ENCODE peak calls at places on chromosomes 13 and 19, in six cellular contexts. D is tibial nerve; L is breast epithelium; V is uterus; N is CD8-positive, alpha-beta memory T cell; E is RWPE1. I is an unnamed sample.

GRCh38 chr13:45700971-45701900 is 884 bp upstream of the CBY2 start:
- DNase-seq in D (no peak), L (no peak), V (no peak), N (no peak), E (no peak), I (no peak)

GRCh38 chr13:50715402-50716146 is 127.9 kb downstream of the DLEU7 start:
- DNase-seq in D (no peak), L (no peak), V (no peak), N (no peak), E (no peak), I (no peak)

GRCh38 chr19:14059652-14060155 is 2.2 kb downstream of the PALM3 start:
- DNase-seq in D (no peak), L (no peak), V (no peak), N (no peak), E (no peak), I (no peak)

GRCh38 chr13:114161028-114161556 is 18.0 kb upstream of the CFAP97D2 start:
- DNase-seq in D (no peak), L (no peak), V (no peak), N (no peak), E (no peak), I (no peak)

GRCh38 chr13:97539651-97540230 is 105.8 kb downstream of the RAP2A start:
- DNase-seq in D (no peak), L (no peak), V (no peak), N (no peak), E (peak), I (no peak)

GRCh38 chr13:81760316-81760715 is 1419.4 kb upstream of the SPRY2 start:
- DNase-seq in D (no peak), L (no peak), V (no peak), N (no peak), E (no peak), I (no peak)

GRCh38 chr13:76481738-76482137 is 404.5 kb downstream of the KCTD12 start:
- DNase-seq in D (no peak), L (no peak), V (no peak), N (no peak), E (no peak), I (no peak)

GRCh38 chr13:23828866-23829265 is 60.3 kb downstream of the MIPEP start:
- DNase-seq in D (no peak), L (no peak), V (no peak), N (no peak), E (no peak), I (no peak)

GRCh38 chr13:34803756-34804155 is 138.3 kb upstream of the NBEA start:
- DNase-seq in D (no peak), L (no peak), V (no peak), N (no peak), E (no peak), I (no peak)

GRCh38 chr19:45999653-46000121 is 4.4 kb downstream of the CCDC61 start:
- DNase-seq in D (no peak), L (no peak), V (peak), N (no peak), E (no peak), I (no peak)

GRCh38 chr13:106573279-106573831 is 5.4 kb upstream of the ARGLU1 start:
- DNase-seq in D (no peak), L (no peak), V (peak), N (no peak), E (no peak), I (no peak)

GRCh38 chr19:10816691-10817090 is 19.3 kb downstream of the TMED1 start:
- DNase-seq in D (no peak), L (no peak), V (no peak), N (no peak), E (no peak), I (no peak)

GRCh38 chr19:29504454-29504853 is 21.3 kb upstream of the VSTM2B start:
- DNase-seq in D (no peak), L (no peak), V (no peak), N (no peak), E (no peak), I (no peak)

GRCh38 chr13:90287521-90287920 is 1060.0 kb upstream of the MIR17HG start:
- DNase-seq in D (no peak), L (no peak), V (no peak), N (no peak), E (no peak), I (no peak)

GRCh38 chr19:36456831-36457230 is 32.5 kb downstream of the ZNF566 start:
- DNase-seq in D (no peak), L (no peak), V (no peak), N (no peak), E (no peak), I (no peak)

GRCh38 chr19:46915386-46915785 is 54.6 kb downstream of the ARHGAP35 start:
- DNase-seq in D (no peak), L (no peak), V (no peak), N (no peak), E (no peak), I (no peak)

GRCh38 chr19:46717716-46718143 is 816 bp upstream of the PRKD2 start:
- DNase-seq in D (no peak), L (no peak), V (no peak), N (peak), E (no peak), I (no peak)

GRCh38 chr19:1598777-1599459 is 6.3 kb upstream of the MBD3 start:
- DNase-seq in D (no peak), L (no peak), V (no peak), N (no peak), E (no peak), I (no peak)

GRCh38 chr19:46678110-46678732 is 17.2 kb upstream of the DACT3 start:
- DNase-seq in D (no peak), L (no peak), V (no peak), N (peak), E (peak), I (no peak)

GRCh38 chr13:33150146-33150545 is 133.9 kb downstream of the KL start:
- DNase-seq in D (no peak), L (no peak), V (no peak), N (no peak), E (no peak), I (no peak)

GRCh38 chr13:45384474-45385174 is 33.5 kb downstream of the SLC25A30 start:
- DNase-seq in D (no peak), L (no peak), V (no peak), N (no peak), E (no peak), I (no peak)

GRCh38 chr13:21735621-21736401 is 64.9 kb downstream of the FGF9 start:
- DNase-seq in D (no peak), L (no peak), V (no peak), N (no peak), E (no peak), I (no peak)

GRCh38 chr13:46614582-46614981 is 61.6 kb downstream of the LRCH1 start:
- DNase-seq in D (no peak), L (no peak), V (no peak), N (no peak), E (peak), I (peak)

GRCh38 chr13:43792456-43792855 is 5.7 kb upstream of the ENOX1 start:
- DNase-seq in D (no peak), L (no peak), V (no peak), N (no peak), E (no peak), I (no peak)

GRCh38 chr13:74132152-74132767 is 1.9 kb downstream of the KLF12 start:
- DNase-seq in D (no peak), L (no peak), V (no peak), N (peak), E (no peak), I (no peak)

GRCh38 chr19:6947745-6948144 is 60.4 kb downstream of the ADGRE1 start:
- DNase-seq in D (no peak), L (no peak), V (no peak), N (no peak), E (peak), I (no peak)

GRCh38 chr13:53064721-53065120 is 36.1 kb downstream of the OLFM4 start:
- DNase-seq in D (no peak), L (no peak), V (peak), N (no peak), E (no peak), I (no peak)

GRCh38 chr13:79386125-79386822 is 19.8 kb downstream of the RBM26 start:
- DNase-seq in D (no peak), L (no peak), V (no peak), N (no peak), E (peak), I (no peak)

GRCh38 chr13:38763446-38764381 is 76.8 kb downstream of the FREM2 start:
- DNase-seq in D (no peak), L (no peak), V (no peak), N (no peak), E (peak), I (no peak)

GRCh38 chr19:23461120-23461519 is 65.8 kb upstream of the ZNF91 start:
- DNase-seq in D (no peak), L (no peak), V (no peak), N (no peak), E (no peak), I (no peak)

GRCh38 chr13:60348097-60348496 is 48.9 kb upstream of the TDRD3 start:
- DNase-seq in D (no peak), L (no peak), V (no peak), N (no peak), E (no peak), I (no peak)

GRCh38 chr19:2804156-2805004 is 15.3 kb upstream of the ZNF554 start:
- DNase-seq in D (no peak), L (no peak), V (no peak), N (peak), E (no peak), I (no peak)

DNA sequence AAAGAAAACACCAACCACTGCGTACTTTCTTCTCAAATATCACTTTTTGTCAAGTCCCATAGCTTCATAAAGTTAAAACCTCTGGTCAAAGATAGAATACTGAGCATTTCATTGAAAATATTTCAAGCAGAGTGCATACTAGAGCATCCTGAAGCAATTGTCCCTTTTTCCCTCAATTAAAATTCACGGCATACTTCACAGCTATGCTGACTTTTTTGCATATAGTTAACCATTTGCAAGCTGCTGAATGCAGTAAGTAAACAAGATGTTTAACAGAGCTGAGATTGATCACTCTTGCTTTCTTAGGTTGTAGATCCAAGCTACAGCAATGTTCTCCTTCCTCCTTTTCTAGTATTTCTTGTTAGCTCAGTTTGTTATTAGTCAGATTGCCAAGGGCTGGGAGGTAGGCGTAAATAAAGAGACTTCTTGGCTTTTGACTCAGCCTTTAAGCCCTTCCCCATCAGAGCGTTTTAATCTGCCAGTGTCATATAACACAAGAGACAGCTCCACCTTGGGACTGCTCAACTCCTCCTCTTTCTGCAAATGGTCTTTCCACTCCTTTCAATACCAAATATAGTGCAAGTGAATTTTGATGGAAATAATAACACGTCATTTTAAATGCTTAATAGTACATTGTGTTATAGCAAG is at the start of gene SLITRK6:
- DNase-seq in D (no peak), L (no peak), V (no peak), N (no peak), E (peak), I (peak)
- H3K27ac ChIP-seq in D (no peak), L (no peak), V (no peak), N (no peak), E (no peak), I (no peak)

GRCh38 chr19:18387395-18387794 is 1.4 kb downstream of the GDF15 start:
- DNase-seq in D (no peak), L (no peak), V (no peak), N (no peak), E (no peak), I (no peak)
- H3K27ac ChIP-seq in D (no peak), L (no peak), V (no peak), N (peak), E (peak), I (peak)

GRCh38 chr13:63631006-63631405 is 2215.4 kb upstream of the PCDH20 start:
- DNase-seq in D (no peak), L (no peak), V (no peak), N (no peak), E (no peak), I (no peak)
- H3K27ac ChIP-seq in D (no peak), L (no peak), V (no peak), N (no peak), E (no peak), I (no peak)

GRCh38 chr13:30253830-30254229 is 53.5 kb downstream of the KATNAL1 start:
- DNase-seq in D (no peak), L (no peak), V (no peak), N (no peak), E (no peak), I (no peak)
- H3K27ac ChIP-seq in D (no peak), L (no peak), V (no peak), N (no peak), E (no peak), I (no peak)

DNA sequence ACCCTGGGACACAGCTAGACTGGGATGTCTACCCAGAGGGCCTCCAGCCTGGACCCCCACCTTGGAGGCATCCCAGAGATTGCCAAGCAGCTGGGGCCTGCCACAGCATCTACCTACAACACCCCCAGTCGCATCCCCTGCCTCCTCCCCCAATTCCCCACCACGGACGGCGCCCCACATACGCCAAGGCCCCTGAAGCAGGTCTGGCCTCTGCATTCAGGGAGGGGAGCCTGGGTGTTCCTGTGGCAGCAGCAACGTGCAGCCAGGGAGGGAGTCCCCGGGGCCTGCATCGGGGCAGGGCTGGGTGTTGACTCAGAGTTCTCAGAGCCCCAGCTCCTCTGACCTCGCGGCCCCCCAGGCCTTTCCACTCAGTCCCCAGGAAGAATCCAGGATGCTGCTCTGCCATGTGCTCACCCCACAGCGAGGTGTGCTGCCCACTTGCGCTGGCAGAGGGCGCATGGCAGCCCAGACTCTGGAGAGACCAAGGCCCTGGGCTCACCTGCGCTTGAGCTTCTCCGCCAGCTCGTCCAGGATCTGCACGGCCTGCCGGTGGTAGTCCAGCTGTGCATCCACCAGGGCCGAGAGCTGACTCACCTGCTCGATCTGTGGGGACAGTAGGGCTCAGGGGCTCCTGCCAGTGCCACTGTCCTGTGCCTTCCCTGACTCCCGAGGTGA is 19.6 kb downstream of the MPND start:
- DNase-seq in D (no peak), L (no peak), V (no peak), N (no peak), E (no peak), I (no peak)
- H3K27ac ChIP-seq in D (no peak), L (no peak), V (no peak), N (no peak), E (peak), I (peak)

GRCh38 chr13:64255988-64256387 is 2840.3 kb upstream of the PCDH20 start:
- DNase-seq in D (no peak), L (no peak), V (no peak), N (no peak), E (no peak), I (no peak)
- H3K27ac ChIP-seq in D (no peak), L (no peak), V (no peak), N (no peak), E (no peak), I (no peak)

DNA sequence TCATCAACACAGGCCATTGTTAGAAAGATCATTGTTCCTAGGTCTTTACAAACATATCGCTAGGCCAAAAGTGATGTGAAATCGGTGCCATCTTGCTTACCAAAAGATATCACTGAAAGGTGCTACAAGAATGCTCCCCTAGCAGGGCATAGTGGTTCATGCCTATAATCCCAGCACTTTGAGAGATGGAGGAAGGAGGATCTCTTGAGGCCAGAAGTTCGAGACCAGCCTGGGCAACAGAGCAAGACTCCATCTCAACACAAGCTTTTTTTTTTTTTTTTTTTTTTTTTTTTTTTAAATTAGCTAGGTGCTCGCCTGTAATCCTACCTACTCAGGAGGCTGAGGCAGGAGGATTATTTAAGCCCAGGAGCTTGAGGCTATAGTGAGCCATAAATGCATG is 92.1 kb downstream of the DACH1 start:
- DNase-seq in D (no peak), L (no peak), V (no peak), N (no peak), E (no peak), I (no peak)
- H3K27ac ChIP-seq in D (no peak), L (no peak), V (no peak), N (no peak), E (no peak), I (no peak)

GRCh38 chr19:50511069-50511822 is at the start of gene JOSD2:
- DNase-seq in D (peak), L (peak), V (peak), N (peak), E (peak), I (peak)

GRCh38 chr19:50510700-50511068 is 307 bp downstream of the JOSD2 start:
- DNase-seq in D (no peak), L (no peak), V (no peak), N (no peak), E (no peak), I (no peak)

GRCh38 chr19:50509366-50509765 is 1.6 kb downstream of the JOSD2 start:
- DNase-seq in D (no peak), L (no peak), V (no peak), N (no peak), E (no peak), I (no peak)

GRCh38 chr19:50508850-50509190 is 2.2 kb downstream of the JOSD2 start:
- DNase-seq in D (no peak), L (no peak), V (no peak), N (no peak), E (no peak), I (no peak)

DNA sequence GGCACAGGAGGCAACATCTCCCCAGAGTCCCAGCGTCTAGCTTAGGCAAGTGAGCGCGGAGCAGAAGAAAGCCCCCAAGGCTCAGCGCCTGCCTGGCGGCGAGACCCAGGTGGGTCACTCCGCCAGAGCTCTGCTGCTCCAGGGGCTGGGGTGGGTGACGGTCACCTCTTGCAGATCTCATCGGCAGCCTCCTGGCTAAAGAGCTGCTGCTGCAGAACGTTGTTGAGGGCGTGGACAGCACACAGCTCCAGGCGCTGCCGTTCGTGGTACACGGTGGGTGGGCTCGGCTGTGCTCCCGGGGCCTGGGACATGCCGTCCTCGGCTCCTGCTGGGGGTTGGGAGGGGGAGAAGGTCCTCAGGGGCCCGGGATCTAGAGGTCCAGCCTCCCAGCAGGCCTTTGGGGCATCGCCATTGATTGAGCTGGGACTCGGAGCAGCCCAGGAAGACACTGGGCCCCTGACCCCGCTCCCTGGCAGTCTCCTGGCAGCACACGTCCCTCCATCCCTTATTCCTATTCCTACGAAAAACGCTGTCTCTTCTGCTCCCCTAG is 795 bp downstream of the JOSD2 start:
- DNase-seq in D (no peak), L (no peak), V (no peak), N (no peak), E (no peak), I (no peak)
- H3K27ac ChIP-seq in D (peak), L (peak), V (peak), N (peak), E (peak), I (no peak)

I was measured in AG04450.